ENCODE peak calls at places on chromosomes 4 and X, in seven cellular contexts. N is transverse colon, B is ovary, H is tibial nerve, D is H1, F is Panc1, Q is H9. W is an unnamed sample. For H3K4me1, the result is how much of the 10 kb centered on the place peaks cover.

GRCh38 chr4:52573551-52573950 is 85.5 kb downstream of the USP46 start:
- DNase-seq in N (no peak), B (no peak), H (no peak), D (no peak), F (no peak), Q (no peak), W (no peak)

GRCh38 chr4:55666535-55666934 is 30.4 kb upstream of the NMU start:
- DNase-seq in N (no peak), B (no peak), H (no peak), D (no peak), F (no peak), Q (no peak), W (no peak)

GRCh38 chrX:138756234-138756633 is 44.7 kb upstream of the FGF13 start:
- DNase-seq in N (no peak), B (peak), H (no peak), D (peak), F (no peak), Q (peak), W (no peak)

GRCh38 chr4:63036159-63036866 is 1372.9 kb downstream of the TECRL start:
- DNase-seq in N (no peak), B (no peak), H (no peak), D (no peak), F (no peak), Q (no peak), W (peak)

GRCh38 chr4:175971393-175972179 is 94.1 kb upstream of the WDR17 start:
- DNase-seq in N (no peak), B (no peak), H (no peak), D (no peak), F (no peak), Q (no peak), W (no peak)

GRCh38 chr4:169727616-169728015 is 30.1 kb downstream of the HPF1 start:
- DNase-seq in N (no peak), B (no peak), H (no peak), D (no peak), F (no peak), Q (no peak), W (no peak)

GRCh38 chr4:18034099-18034498 is 12.5 kb upstream of the LCORL start:
- DNase-seq in N (no peak), B (no peak), H (no peak), D (no peak), F (no peak), Q (no peak), W (no peak)

GRCh38 chrX:129629837-129630236 is 24.9 kb downstream of the APLN start:
- DNase-seq in N (no peak), B (no peak), H (no peak), D (no peak), F (no peak), Q (no peak), W (no peak)

GRCh38 chr4:145739840-145740239 is 59.9 kb downstream of the C4orf51 start:
- DNase-seq in N (peak), B (no peak), H (no peak), D (no peak), F (no peak), Q (no peak), W (no peak)

GRCh38 chr4:123562994-123563745 is 166.6 kb downstream of the SPRY1 start:
- DNase-seq in N (no peak), B (no peak), H (no peak), D (no peak), F (no peak), Q (no peak), W (peak)

GRCh38 chr4:85147481-85148076 is 181.1 kb upstream of the WDFY3 start:
- DNase-seq in N (peak), B (peak), H (peak), D (no peak), F (peak), Q (peak), W (peak)

GRCh38 chrX:21940356-21940829 is at the start of gene SMS:
- DNase-seq in N (peak), B (peak), H (peak), D (peak), F (no peak), Q (peak), W (no peak)

GRCh38 chrX:1751781-1752180 is 136.9 kb downstream of the ASMT start:
- DNase-seq in N (no peak), B (no peak), H (no peak), D (no peak), F (no peak), Q (no peak), W (no peak)

GRCh38 chr4:24559889-24560288 is 24.5 kb downstream of the DHX15 start:
- DNase-seq in N (no peak), B (no peak), H (no peak), D (no peak), F (no peak), Q (no peak), W (no peak)

GRCh38 chr4:136863756-136864155 is 668.5 kb downstream of the PCDH18 start:
- DNase-seq in N (no peak), B (no peak), H (no peak), D (no peak), F (no peak), Q (peak), W (no peak)

GRCh38 chr4:76679691-76680090 is 218.3 kb downstream of the SOWAHB start:
- DNase-seq in N (no peak), B (no peak), H (no peak), D (no peak), F (no peak), Q (no peak), W (no peak)

GRCh38 chrX:12805333-12805732 is 14.1 kb downstream of the PRPS2 start:
- DNase-seq in N (peak), B (no peak), H (no peak), D (no peak), F (no peak), Q (no peak), W (no peak)

GRCh38 chrX:140709421-140709846 is at the start of gene LINC00632:
- DNase-seq in N (no peak), B (no peak), H (no peak), D (no peak), F (no peak), Q (no peak), W (no peak)

GRCh38 chr4:71368906-71369305 is 30.1 kb downstream of the SLC4A4 start:
- DNase-seq in N (no peak), B (no peak), H (no peak), D (no peak), F (no peak), Q (no peak), W (no peak)

GRCh38 chrX:80828232-80828631 is 18.6 kb upstream of the BRWD3 start:
- DNase-seq in N (no peak), B (no peak), H (no peak), D (no peak), F (no peak), Q (no peak), W (no peak)
- H3K4me1 ChIP-seq in N (under half), B (under half), H (under half), D (under half), F (under half), Q (under half), W (under half)

DNA sequence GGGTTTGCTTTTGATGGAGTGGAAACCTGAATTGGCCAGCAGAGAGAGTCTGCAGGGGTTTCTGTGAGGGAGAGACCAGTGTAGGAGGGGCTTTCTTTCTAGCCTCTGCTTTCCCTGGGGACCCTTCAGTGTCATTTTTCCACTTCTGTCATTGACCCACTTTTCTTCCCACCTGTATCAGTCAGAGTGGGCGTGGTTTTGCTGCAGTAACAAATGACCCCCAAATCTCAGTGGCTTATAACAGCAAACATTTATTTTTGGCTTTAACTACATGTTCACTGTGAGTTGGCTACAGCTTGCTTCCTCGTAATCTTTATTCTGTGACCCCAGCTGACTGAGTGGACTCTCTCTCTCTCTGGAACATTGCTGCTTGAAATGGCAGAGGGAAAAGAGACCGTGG is 25.6 kb upstream of the PTTG2 start:
- DNase-seq in N (no peak), B (no peak), H (no peak), D (no peak), F (no peak), Q (no peak), W (no peak)
- H3K27ac ChIP-seq in N (no peak), B (no peak), H (no peak), D (no peak), F (no peak), Q (no peak), W (no peak)

GRCh38 chr4:83281326-83281725 is 3.3 kb downstream of the COQ2 start:
- DNase-seq in N (no peak), B (no peak), H (no peak), D (no peak), F (no peak), Q (no peak), W (no peak)
- TF ChIP-seq CTCF in N (no peak), B (no peak), H (no peak), D (no peak), F (no peak), Q (no peak), W (no peak)

GRCh38 chr4:118762753-118763477 is 73.0 kb downstream of the SEC24D start:
- DNase-seq in N (no peak), B (no peak), H (no peak), D (no peak), F (no peak), Q (no peak), W (no peak)

GRCh38 chr4:118762146-118762545 is 73.8 kb downstream of the SEC24D start:
- DNase-seq in N (no peak), B (no peak), H (no peak), D (no peak), F (no peak), Q (no peak), W (no peak)

GRCh38 chr4:118760092-118760491 is 74.9 kb downstream of the METTL14 start:
- DNase-seq in N (no peak), B (no peak), H (no peak), D (no peak), F (no peak), Q (no peak), W (no peak)

GRCh38 chr4:118760493-118760892 is 75.3 kb downstream of the METTL14 start:
- DNase-seq in N (no peak), B (no peak), H (no peak), D (no peak), F (no peak), Q (no peak), W (no peak)

DNA sequence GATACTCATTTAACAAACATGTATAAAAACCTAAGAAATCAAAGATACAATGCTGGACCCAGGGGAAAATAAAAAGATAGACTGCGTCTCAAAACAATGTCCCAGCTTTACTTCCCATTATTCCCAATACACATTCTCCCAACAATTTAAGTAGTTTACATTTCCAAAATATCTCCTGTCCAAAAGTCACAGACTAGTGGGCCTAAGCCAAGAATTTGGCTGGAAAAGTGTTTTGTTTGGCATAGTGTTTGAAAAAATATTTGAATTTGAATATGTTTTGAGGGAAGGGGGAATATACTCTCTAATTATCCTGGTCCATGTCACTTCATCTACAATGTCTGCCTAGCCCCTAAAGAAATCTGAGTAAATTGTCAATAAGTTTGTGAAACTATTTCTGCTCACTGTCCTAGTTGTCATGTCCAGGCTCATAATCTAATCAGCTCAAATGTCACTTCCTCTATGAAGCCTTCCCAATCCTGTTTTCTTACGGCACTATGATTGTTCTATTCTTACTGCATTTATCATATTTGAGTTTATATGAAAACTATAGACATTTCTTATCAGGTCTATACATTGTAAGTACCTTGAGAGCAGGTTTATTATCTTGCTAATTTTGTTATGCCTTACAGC is 74.4 kb downstream of the SEC24D start:
- DNase-seq in N (no peak), B (no peak), H (no peak), D (no peak), F (no peak), Q (no peak), W (no peak)
- H3K4me1 ChIP-seq in N (under half), B (under half), H (under half), D (under half), F (under half), Q (under half), W (under half)